ENCODE peak calls at places on chromosome 7, in seven cellular contexts. M is CD8-positive, alpha-beta T cell; B is cardiac fibroblast; L is spleen; P is ovary; Q is OCI-LY7; G is A549. I is an unnamed sample.

GRCh38 chr7:122306320-122307227 is 2.0 kb upstream of the FEZF1 start:
- DNase-seq in L (no peak), M (no peak), G (no peak), B (no peak), P (no peak), Q (no peak), I (no peak)

GRCh38 chr7:105524840-105525239 is 2.8 kb upstream of the PUS7 start:
- DNase-seq in L (no peak), M (no peak), P (no peak), G (no peak), Q (peak), B (no peak), I (no peak)

GRCh38 chr7:103859699-103860098 is 129.8 kb downstream of the RELN start:
- DNase-seq in L (no peak), P (no peak), M (no peak), G (no peak), B (no peak), Q (no peak), I (no peak)

GRCh38 chr7:106598663-106599342 is 62.2 kb downstream of the CCDC71L start:
- DNase-seq in B (peak), L (peak), G (peak), Q (peak), M (peak), P (no peak), I (peak)

GRCh38 chr7:142188846-142189245 is 69.0 kb downstream of the PRSS58 start:
- DNase-seq in P (no peak), G (peak), M (no peak), L (no peak), Q (peak), B (no peak), I (no peak)

GRCh38 chr7:140230517-140230861 is 53.7 kb upstream of the KDM7A start:
- DNase-seq in M (peak), G (no peak), Q (no peak), L (peak), P (no peak), B (no peak), I (no peak)

GRCh38 chr7:85004402-85004801 is 182.5 kb downstream of the SEMA3D start:
- DNase-seq in G (no peak), L (no peak), M (no peak), P (no peak), B (peak), Q (no peak), I (peak)

GRCh38 chr7:98078197-98078870 is 28.3 kb upstream of the LMTK2 start:
- DNase-seq in B (no peak), G (no peak), P (no peak), M (no peak), Q (no peak), L (no peak), I (no peak)

GRCh38 chr7:1844956-1845390 is 174.9 kb downstream of the ELFN1 start:
- DNase-seq in Q (no peak), G (no peak), L (peak), B (no peak), M (no peak), P (peak), I (no peak)

GRCh38 chr7:94907420-94908203 is at the start of gene PPP1R9A:
- DNase-seq in Q (no peak), B (no peak), P (peak), M (no peak), G (peak), L (peak), I (no peak)

GRCh38 chr7:74293577-74293908 is 4.3 kb downstream of the CLIP2 start:
- DNase-seq in L (no peak), G (no peak), B (no peak), P (no peak), M (no peak), Q (no peak), I (no peak)
- H3K4me3 ChIP-seq in L (no peak), G (no peak), B (no peak), P (no peak), M (no peak), Q (no peak), I (no peak)

GRCh38 chr7:100369105-100369504 is 4.2 kb upstream of the PILRA start:
- DNase-seq in M (peak), P (no peak), G (no peak), L (peak), Q (peak), B (no peak), I (no peak)

GRCh38 chr7:100366411-100367250 is 6.7 kb upstream of the PILRA start:
- DNase-seq in L (peak), G (no peak), M (no peak), P (no peak), Q (no peak), B (no peak), I (no peak)

GRCh38 chr7:100367251-100367620 is 6.1 kb upstream of the PILRA start:
- DNase-seq in P (no peak), Q (no peak), L (no peak), M (no peak), B (no peak), G (no peak), I (no peak)

GRCh38 chr7:100370303-100370702 is 3.0 kb upstream of the PILRA start:
- DNase-seq in B (no peak), P (no peak), M (no peak), Q (no peak), L (no peak), G (no peak), I (no peak)

DNA sequence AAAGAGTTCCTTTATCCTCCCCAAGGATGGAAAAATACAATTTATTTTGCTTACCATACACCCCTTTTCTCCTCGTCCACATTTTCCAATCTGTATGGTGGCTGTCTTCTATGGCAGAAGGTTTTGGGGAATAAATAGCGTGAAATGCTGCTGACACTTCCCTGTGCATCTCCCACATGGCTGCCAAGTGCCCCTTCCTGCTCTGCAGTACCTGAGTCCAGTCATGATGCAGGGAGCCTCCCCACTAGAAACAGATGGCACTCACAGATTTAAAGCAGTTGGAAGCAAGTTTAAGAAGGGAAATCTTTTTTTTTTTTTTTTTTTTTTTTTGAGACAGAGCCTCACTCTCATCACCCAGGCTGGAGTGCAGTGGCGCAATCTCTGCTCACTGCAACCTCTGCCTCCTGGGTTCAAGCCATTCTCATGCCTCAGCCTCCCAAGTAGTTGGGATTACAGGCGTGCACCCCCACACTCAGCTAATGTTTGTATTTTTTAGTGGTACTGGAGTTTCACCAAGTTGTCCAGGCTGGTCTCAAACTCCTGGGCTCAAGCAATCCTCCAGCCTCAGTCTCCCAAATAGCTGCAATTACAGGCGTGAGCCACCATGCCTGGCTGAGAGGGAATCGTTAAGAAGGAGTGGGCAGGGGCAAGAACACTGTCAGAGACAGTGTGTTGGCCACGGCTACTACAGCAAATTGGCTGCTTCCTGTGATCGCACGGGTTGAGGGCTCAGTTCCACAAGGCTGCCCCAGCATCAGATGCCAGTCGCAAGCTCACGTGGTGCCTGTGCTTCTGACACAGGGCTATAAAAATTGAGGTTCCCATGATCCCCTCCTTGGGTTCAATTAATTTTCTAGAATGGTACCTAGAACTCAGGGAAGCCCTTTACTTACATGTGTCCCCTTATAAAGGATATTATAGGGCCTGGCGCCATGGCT is 5.3 kb upstream of the PILRA start:
- DNase-seq in Q (peak), G (no peak), B (no peak), P (no peak), L (peak), M (no peak), I (no peak)
- H3K4me3 ChIP-seq in Q (no peak), G (no peak), B (no peak), P (no peak), L (no peak), M (no peak), I (no peak)

DNA sequence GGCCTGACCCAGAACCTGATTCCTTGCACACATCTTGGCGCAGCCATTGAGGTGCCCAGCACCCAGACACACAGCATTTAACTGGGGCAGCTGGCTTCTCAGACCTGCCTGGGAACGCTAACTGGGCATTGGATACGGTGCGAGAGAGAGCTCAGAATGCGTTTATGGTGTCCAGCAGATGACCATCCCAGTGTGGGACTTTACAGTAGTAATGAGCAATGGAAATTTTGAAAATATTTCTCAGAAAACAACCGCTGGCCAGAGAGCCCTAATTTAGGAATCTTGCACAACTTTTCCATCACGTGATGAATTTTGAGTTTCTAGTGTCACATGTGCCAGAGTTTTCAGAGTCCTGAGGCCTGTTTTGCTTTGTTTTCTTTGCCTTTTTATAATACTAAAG is 78.2 kb upstream of the SEC61G start:
- DNase-seq in L (no peak), Q (no peak), M (no peak), P (peak), G (no peak), B (no peak), I (no peak)
- H3K4me3 ChIP-seq in L (no peak), Q (no peak), M (no peak), P (no peak), G (no peak), B (no peak), I (no peak)

DNA sequence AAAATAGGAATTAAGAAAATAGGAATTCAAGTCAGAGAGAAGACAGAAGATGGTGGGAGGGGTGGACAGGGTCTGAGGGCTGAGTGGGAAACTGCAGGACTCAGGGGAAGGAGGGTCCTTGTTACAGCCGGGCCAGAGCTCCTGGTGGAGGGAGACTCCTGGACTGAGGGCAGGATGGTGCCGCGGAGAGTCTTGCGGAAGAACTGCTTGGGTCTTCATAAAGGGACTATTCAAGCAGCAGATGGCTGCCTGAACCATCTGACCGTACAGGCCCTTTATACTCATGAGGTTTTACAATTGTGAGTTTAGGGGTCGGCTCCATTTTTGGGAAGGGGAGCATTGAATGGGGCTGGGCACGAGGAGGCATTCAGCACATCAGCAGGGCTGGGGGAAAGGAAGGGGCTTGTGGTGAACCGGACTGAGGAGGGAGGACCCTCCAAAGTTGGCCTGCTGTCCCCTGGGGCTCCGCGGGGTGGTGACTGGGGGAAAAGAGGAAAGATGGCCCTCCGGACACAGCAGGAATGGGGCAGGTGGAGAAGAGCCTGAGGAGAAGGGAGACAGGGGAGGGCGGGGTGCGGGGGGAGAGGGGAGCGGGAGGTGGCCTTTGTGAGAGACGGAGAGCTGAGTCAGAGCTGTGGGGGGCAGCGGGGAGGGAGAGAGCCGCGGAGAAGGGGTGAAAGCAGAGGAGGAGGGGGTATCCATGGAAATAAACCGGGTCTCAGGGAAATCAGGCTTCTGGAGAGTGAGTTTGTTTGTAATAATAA is 1.5 kb downstream of the FAM131B start:
- DNase-seq in P (no peak), B (no peak), Q (no peak), M (no peak), G (no peak), L (no peak), I (no peak)
- H3K4me3 ChIP-seq in P (no peak), B (no peak), Q (no peak), M (no peak), G (peak), L (no peak), I (no peak)

GRCh38 chr7:378551-379455 is 88.8 kb downstream of the FOXL3 start:
- DNase-seq in M (no peak), P (no peak), Q (no peak), G (no peak), B (no peak), L (peak), I (no peak)
- H3K4me3 ChIP-seq in M (no peak), P (no peak), Q (no peak), G (no peak), B (no peak), L (peak), I (no peak)

GRCh38 chr7:35035511-35035921 is 1.8 kb downstream of the DPY19L1 start:
- DNase-seq in M (peak), Q (peak), G (peak), P (no peak), L (no peak), B (peak), I (peak)
- H3K4me3 ChIP-seq in M (no peak), Q (peak), G (peak), P (no peak), L (no peak), B (peak), I (peak)

GRCh38 chr7:70267381-70267780 is 669.1 kb downstream of the AUTS2 start:
- DNase-seq in Q (no peak), M (no peak), G (no peak), B (no peak), P (no peak), L (no peak), I (no peak)

GRCh38 chr7:70266186-70266585 is 667.9 kb downstream of the AUTS2 start:
- DNase-seq in P (no peak), B (peak), Q (no peak), G (no peak), M (no peak), L (no peak), I (no peak)

GRCh38 chr7:70270149-70270548 is 671.9 kb downstream of the AUTS2 start:
- DNase-seq in L (no peak), Q (no peak), P (no peak), G (no peak), M (no peak), B (no peak), I (no peak)

GRCh38 chr7:70268179-70268578 is 669.9 kb downstream of the AUTS2 start:
- DNase-seq in P (no peak), B (no peak), Q (no peak), L (no peak), M (no peak), G (no peak), I (no peak)

GRCh38 chr7:70271617-70272081 is 673.4 kb downstream of the AUTS2 start:
- DNase-seq in M (no peak), G (no peak), P (no peak), B (no peak), L (no peak), Q (no peak), I (no peak)
- H3K4me3 ChIP-seq in M (no peak), G (no peak), P (no peak), B (no peak), L (no peak), Q (no peak), I (no peak)

I was measured in astrocyte of the cerebellum.